ENCODE peak calls at places on chromosomes 2 and 18, in seven cellular contexts. One of them, this sample, is unnamed.

GRCh38 chr2:85804583-85804982 is 50.8 kb downstream of the ATOH8 start:
- DNase-seq in keratinocyte: no peak
- DNase-seq in AG10803: peak
- DNase-seq in epithelial cell of esophagus: peak
- DNase-seq in neural progenitor cell: peak
- DNase-seq in neural crest cell: no peak
- DNase-seq in PC-9: no peak
- DNase-seq in this sample: no peak

GRCh38 chr2:24816884-24817283 is 23.7 kb downstream of the CENPO start:
- DNase-seq in keratinocyte: no peak
- DNase-seq in neural progenitor cell: no peak
- DNase-seq in PC-9: no peak
- DNase-seq in neural crest cell: no peak
- DNase-seq in AG10803: peak
- DNase-seq in epithelial cell of esophagus: peak
- DNase-seq in this sample: no peak

GRCh38 chr2:233242231-233242917 is 9.1 kb upstream of the ATG16L1 start:
- DNase-seq in neural progenitor cell: no peak
- DNase-seq in PC-9: no peak
- DNase-seq in AG10803: no peak
- DNase-seq in epithelial cell of esophagus: no peak
- DNase-seq in keratinocyte: no peak
- DNase-seq in neural crest cell: no peak
- DNase-seq in this sample: no peak

GRCh38 chr2:56009758-56010534 is 86.4 kb upstream of the EFEMP1 start:
- DNase-seq in epithelial cell of esophagus: peak
- DNase-seq in neural progenitor cell: peak
- DNase-seq in neural crest cell: no peak
- DNase-seq in keratinocyte: peak
- DNase-seq in AG10803: peak
- DNase-seq in PC-9: no peak
- DNase-seq in this sample: no peak

GRCh38 chr18:31549416-31549815 is 42.3 kb upstream of the TTR start:
- DNase-seq in neural progenitor cell: no peak
- DNase-seq in keratinocyte: no peak
- DNase-seq in PC-9: no peak
- DNase-seq in epithelial cell of esophagus: no peak
- DNase-seq in AG10803: no peak
- DNase-seq in neural crest cell: no peak
- DNase-seq in this sample: no peak

GRCh38 chr2:9310390-9310789 is 103.8 kb downstream of the ASAP2 start:
- DNase-seq in neural crest cell: no peak
- DNase-seq in AG10803: peak
- DNase-seq in epithelial cell of esophagus: peak
- DNase-seq in keratinocyte: peak
- DNase-seq in neural progenitor cell: no peak
- DNase-seq in PC-9: peak
- DNase-seq in this sample: no peak

GRCh38 chr2:215619022-215619958 is 183.4 kb upstream of the FN1 start:
- DNase-seq in epithelial cell of esophagus: no peak
- DNase-seq in AG10803: no peak
- DNase-seq in neural crest cell: no peak
- DNase-seq in PC-9: peak
- DNase-seq in keratinocyte: no peak
- DNase-seq in neural progenitor cell: peak
- DNase-seq in this sample: peak

GRCh38 chr2:39689876-39690275 is 24.2 kb downstream of the TMEM178A start:
- DNase-seq in epithelial cell of esophagus: peak
- DNase-seq in AG10803: no peak
- DNase-seq in PC-9: peak
- DNase-seq in neural progenitor cell: no peak
- DNase-seq in neural crest cell: no peak
- DNase-seq in keratinocyte: no peak
- DNase-seq in this sample: no peak

GRCh38 chr2:233901884-233902283 is 15.3 kb upstream of the TRPM8 start:
- DNase-seq in PC-9: no peak
- DNase-seq in neural crest cell: no peak
- DNase-seq in AG10803: no peak
- DNase-seq in keratinocyte: no peak
- DNase-seq in epithelial cell of esophagus: no peak
- DNase-seq in neural progenitor cell: no peak
- DNase-seq in this sample: no peak

GRCh38 chr2:112784199-112785189 is at the start of gene IL1A:
- DNase-seq in AG10803: peak
- DNase-seq in neural progenitor cell: peak
- DNase-seq in PC-9: peak
- DNase-seq in neural crest cell: no peak
- DNase-seq in epithelial cell of esophagus: peak
- DNase-seq in keratinocyte: no peak
- DNase-seq in this sample: no peak

GRCh38 chr2:212528106-212528856 is 10.3 kb downstream of the ERBB4 start:
- DNase-seq in neural crest cell: no peak
- DNase-seq in AG10803: no peak
- DNase-seq in keratinocyte: no peak
- DNase-seq in PC-9: no peak
- DNase-seq in epithelial cell of esophagus: no peak
- DNase-seq in neural progenitor cell: no peak
- DNase-seq in this sample: no peak

GRCh38 chr18:49183921-49184320 is 233.2 kb upstream of the SMAD7 start:
- DNase-seq in neural crest cell: no peak
- DNase-seq in PC-9: no peak
- DNase-seq in epithelial cell of esophagus: no peak
- DNase-seq in AG10803: peak
- DNase-seq in keratinocyte: no peak
- DNase-seq in neural progenitor cell: peak
- DNase-seq in this sample: no peak

GRCh38 chr2:67389286-67389685 is 7.8 kb upstream of the ETAA1 start:
- DNase-seq in neural progenitor cell: no peak
- DNase-seq in neural crest cell: no peak
- DNase-seq in epithelial cell of esophagus: no peak
- DNase-seq in keratinocyte: no peak
- DNase-seq in AG10803: peak
- DNase-seq in PC-9: no peak
- DNase-seq in this sample: no peak

GRCh38 chr18:55485666-55486065 is 102.3 kb downstream of the TCF4 start:
- DNase-seq in neural progenitor cell: no peak
- DNase-seq in PC-9: no peak
- DNase-seq in keratinocyte: no peak
- DNase-seq in neural crest cell: no peak
- DNase-seq in epithelial cell of esophagus: peak
- DNase-seq in AG10803: peak
- DNase-seq in this sample: no peak

GRCh38 chr2:143608758-143609157 is 479.5 kb downstream of the ARHGAP15 start:
- DNase-seq in AG10803: no peak
- DNase-seq in neural progenitor cell: no peak
- DNase-seq in epithelial cell of esophagus: no peak
- DNase-seq in keratinocyte: no peak
- DNase-seq in PC-9: no peak
- DNase-seq in neural crest cell: no peak
- DNase-seq in this sample: no peak

GRCh38 chr2:177169810-177170514 is 42.6 kb upstream of the HNRNPA3 start:
- DNase-seq in AG10803: no peak
- DNase-seq in epithelial cell of esophagus: peak
- DNase-seq in PC-9: peak
- DNase-seq in keratinocyte: peak
- DNase-seq in neural progenitor cell: no peak
- DNase-seq in neural crest cell: no peak
- DNase-seq in this sample: no peak

GRCh38 chr18:48806551-48807261 is 144.1 kb downstream of the SMAD7 start:
- DNase-seq in neural crest cell: no peak
- DNase-seq in neural progenitor cell: no peak
- DNase-seq in keratinocyte: no peak
- DNase-seq in epithelial cell of esophagus: peak
- DNase-seq in AG10803: peak
- DNase-seq in PC-9: no peak
- DNase-seq in this sample: peak

GRCh38 chr2:127479219-127479825 is 47.0 kb downstream of the IWS1 start:
- DNase-seq in neural crest cell: no peak
- DNase-seq in AG10803: peak
- DNase-seq in neural progenitor cell: peak
- DNase-seq in PC-9: no peak
- DNase-seq in epithelial cell of esophagus: peak
- DNase-seq in keratinocyte: no peak
- DNase-seq in this sample: no peak

GRCh38 chr2:240426797-240427721 is 8.4 kb upstream of the GPC1 start:
- DNase-seq in epithelial cell of esophagus: peak
- DNase-seq in AG10803: peak
- DNase-seq in neural crest cell: no peak
- DNase-seq in neural progenitor cell: no peak
- DNase-seq in PC-9: peak
- DNase-seq in keratinocyte: no peak
- DNase-seq in this sample: peak

GRCh38 chr18:55405655-55406373 is 182.2 kb downstream of the TCF4 start:
- DNase-seq in epithelial cell of esophagus: peak
- DNase-seq in neural progenitor cell: peak
- DNase-seq in keratinocyte: no peak
- DNase-seq in AG10803: peak
- DNase-seq in PC-9: no peak
- DNase-seq in neural crest cell: no peak
- DNase-seq in this sample: peak

GRCh38 chr2:16179701-16180402 is 239.5 kb downstream of the MYCN start:
- DNase-seq in AG10803: no peak
- DNase-seq in epithelial cell of esophagus: peak
- DNase-seq in keratinocyte: no peak
- DNase-seq in PC-9: no peak
- DNase-seq in neural crest cell: no peak
- DNase-seq in neural progenitor cell: no peak
- DNase-seq in this sample: peak

GRCh38 chr2:54559593-54560145 is 103.5 kb downstream of the SPTBN1 start:
- DNase-seq in PC-9: no peak
- DNase-seq in neural crest cell: peak
- DNase-seq in neural progenitor cell: peak
- DNase-seq in keratinocyte: no peak
- DNase-seq in AG10803: peak
- DNase-seq in epithelial cell of esophagus: peak
- DNase-seq in this sample: peak

GRCh38 chr18:28050561-28050960 is 126.4 kb downstream of the CDH2 start:
- DNase-seq in keratinocyte: no peak
- DNase-seq in AG10803: no peak
- DNase-seq in epithelial cell of esophagus: no peak
- DNase-seq in neural crest cell: no peak
- DNase-seq in neural progenitor cell: no peak
- DNase-seq in PC-9: no peak
- DNase-seq in this sample: no peak

GRCh38 chr2:105329561-105330495 is at the start of gene TGFBRAP1:
- DNase-seq in neural progenitor cell: peak
- DNase-seq in PC-9: peak
- DNase-seq in AG10803: peak
- DNase-seq in neural crest cell: peak
- DNase-seq in keratinocyte: no peak
- DNase-seq in epithelial cell of esophagus: peak
- DNase-seq in this sample: peak

GRCh38 chr2:47072018-47072691 is 83.0 kb downstream of the STPG4 start:
- DNase-seq in PC-9: no peak
- DNase-seq in epithelial cell of esophagus: no peak
- DNase-seq in neural crest cell: no peak
- DNase-seq in neural progenitor cell: peak
- DNase-seq in AG10803: peak
- DNase-seq in keratinocyte: no peak
- DNase-seq in this sample: peak
- TF ChIP-seq CTCF in PC-9: no peak
- TF ChIP-seq CTCF in epithelial cell of esophagus: no peak
- TF ChIP-seq CTCF in neural crest cell: no peak
- TF ChIP-seq CTCF in neural progenitor cell: no peak
- TF ChIP-seq CTCF in AG10803: peak
- TF ChIP-seq CTCF in keratinocyte: no peak
- TF ChIP-seq CTCF in this sample: no peak

DNA sequence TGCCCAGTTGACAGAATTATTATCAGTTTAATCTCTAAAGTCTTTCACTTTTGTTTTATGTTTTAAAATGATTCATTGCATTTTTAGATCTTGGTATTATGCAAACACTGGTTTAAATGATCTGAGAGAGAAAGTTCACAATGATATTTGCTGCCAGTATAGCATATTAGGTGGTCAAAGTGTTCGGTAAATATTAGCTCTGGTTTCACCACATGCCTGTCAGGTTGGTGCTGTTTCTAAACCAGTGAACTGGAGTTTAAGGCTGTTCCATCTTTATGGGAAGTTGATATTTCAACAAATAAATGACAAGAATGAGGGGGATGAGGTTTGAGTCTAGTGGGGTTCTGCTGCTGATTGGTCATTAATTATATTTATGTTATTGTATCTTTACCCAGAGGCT is 436.3 kb downstream of the DCDC2C start:
- DNase-seq in PC-9: no peak
- DNase-seq in keratinocyte: no peak
- DNase-seq in neural crest cell: no peak
- DNase-seq in epithelial cell of esophagus: no peak
- DNase-seq in AG10803: no peak
- DNase-seq in neural progenitor cell: no peak
- DNase-seq in this sample: no peak
- TF ChIP-seq CTCF in PC-9: no peak
- TF ChIP-seq CTCF in keratinocyte: no peak
- TF ChIP-seq CTCF in neural crest cell: no peak
- TF ChIP-seq CTCF in epithelial cell of esophagus: no peak
- TF ChIP-seq CTCF in AG10803: no peak
- TF ChIP-seq CTCF in neural progenitor cell: no peak
- TF ChIP-seq CTCF in this sample: no peak

GRCh38 chr18:12640881-12641200 is 17.1 kb downstream of the SPIRE1 start:
- DNase-seq in AG10803: no peak
- DNase-seq in keratinocyte: no peak
- DNase-seq in neural crest cell: no peak
- DNase-seq in epithelial cell of esophagus: no peak
- DNase-seq in PC-9: no peak
- DNase-seq in neural progenitor cell: no peak
- DNase-seq in this sample: no peak
- TF ChIP-seq CTCF in AG10803: no peak
- TF ChIP-seq CTCF in keratinocyte: no peak
- TF ChIP-seq CTCF in neural crest cell: no peak
- TF ChIP-seq CTCF in epithelial cell of esophagus: no peak
- TF ChIP-seq CTCF in PC-9: no peak
- TF ChIP-seq CTCF in neural progenitor cell: no peak
- TF ChIP-seq CTCF in this sample: no peak

GRCh38 chr18:50709215-50709614 is 110.6 kb downstream of the MRO start:
- DNase-seq in PC-9: no peak
- DNase-seq in neural crest cell: no peak
- DNase-seq in neural progenitor cell: peak
- DNase-seq in keratinocyte: no peak
- DNase-seq in AG10803: no peak
- DNase-seq in epithelial cell of esophagus: no peak
- DNase-seq in this sample: peak
- TF ChIP-seq CTCF in PC-9: no peak
- TF ChIP-seq CTCF in neural crest cell: no peak
- TF ChIP-seq CTCF in neural progenitor cell: peak
- TF ChIP-seq CTCF in keratinocyte: no peak
- TF ChIP-seq CTCF in AG10803: no peak
- TF ChIP-seq CTCF in epithelial cell of esophagus: no peak
- TF ChIP-seq CTCF in this sample: no peak

This sample was measured in nephron progenitor cell.